ENCODE peak calls at places on chromosomes 6 and 20, in ten cellular contexts. One of them, this sample, is unnamed. For H3K36me3, the result is how much of the 10 kb centered on the place peaks cover.

GRCh38 chr6:105596284-105596755 is 193.4 kb upstream of the PREP start:
- DNase-seq in prostate gland: no peak
- DNase-seq in left lung: no peak
- DNase-seq in tibial artery: no peak
- DNase-seq in kidney epithelial cell: peak
- DNase-seq in psoas muscle: no peak
- DNase-seq in body of pancreas: no peak
- DNase-seq in testis: no peak
- DNase-seq in uterus: no peak
- DNase-seq in effector memory CD4-positive, alpha-beta T cell: no peak
- DNase-seq in this sample: no peak

GRCh38 chr6:109362102-109362884 is 20.0 kb downstream of the CD164 start:
- DNase-seq in prostate gland: no peak
- DNase-seq in left lung: no peak
- DNase-seq in tibial artery: no peak
- DNase-seq in kidney epithelial cell: no peak
- DNase-seq in psoas muscle: no peak
- DNase-seq in body of pancreas: no peak
- DNase-seq in testis: no peak
- DNase-seq in uterus: no peak
- DNase-seq in effector memory CD4-positive, alpha-beta T cell: no peak
- DNase-seq in this sample: no peak

GRCh38 chr6:90610671-90611542 is 24.0 kb upstream of the MAP3K7 start:
- DNase-seq in prostate gland: peak
- DNase-seq in left lung: peak
- DNase-seq in tibial artery: peak
- DNase-seq in kidney epithelial cell: no peak
- DNase-seq in psoas muscle: peak
- DNase-seq in body of pancreas: peak
- DNase-seq in testis: peak
- DNase-seq in uterus: peak
- DNase-seq in effector memory CD4-positive, alpha-beta T cell: no peak
- DNase-seq in this sample: peak

GRCh38 chr6:6546318-6547110 is 42.0 kb upstream of the LY86 start:
- DNase-seq in prostate gland: no peak
- DNase-seq in left lung: peak
- DNase-seq in tibial artery: peak
- DNase-seq in kidney epithelial cell: no peak
- DNase-seq in psoas muscle: peak
- DNase-seq in body of pancreas: peak
- DNase-seq in testis: peak
- DNase-seq in uterus: peak
- DNase-seq in effector memory CD4-positive, alpha-beta T cell: no peak
- DNase-seq in this sample: no peak

GRCh38 chr20:41047975-41048305 is 19.3 kb downstream of the TOP1 start:
- DNase-seq in prostate gland: no peak
- DNase-seq in left lung: no peak
- DNase-seq in tibial artery: no peak
- DNase-seq in kidney epithelial cell: no peak
- DNase-seq in psoas muscle: no peak
- DNase-seq in body of pancreas: no peak
- DNase-seq in testis: no peak
- DNase-seq in uterus: no peak
- DNase-seq in effector memory CD4-positive, alpha-beta T cell: no peak
- DNase-seq in this sample: peak

GRCh38 chr6:144845181-144845580 is 560.0 kb downstream of the UTRN start:
- DNase-seq in prostate gland: no peak
- DNase-seq in left lung: no peak
- DNase-seq in tibial artery: no peak
- DNase-seq in kidney epithelial cell: no peak
- DNase-seq in psoas muscle: no peak
- DNase-seq in body of pancreas: no peak
- DNase-seq in testis: no peak
- DNase-seq in uterus: no peak
- DNase-seq in effector memory CD4-positive, alpha-beta T cell: no peak
- DNase-seq in this sample: no peak

GRCh38 chr6:33819021-33819420 is 15.2 kb upstream of the MLN start:
- DNase-seq in prostate gland: no peak
- DNase-seq in left lung: no peak
- DNase-seq in tibial artery: no peak
- DNase-seq in kidney epithelial cell: no peak
- DNase-seq in psoas muscle: no peak
- DNase-seq in body of pancreas: no peak
- DNase-seq in testis: no peak
- DNase-seq in uterus: no peak
- DNase-seq in effector memory CD4-positive, alpha-beta T cell: no peak
- DNase-seq in this sample: no peak

GRCh38 chr6:163935158-163935762 is 520.7 kb downstream of the QKI start:
- DNase-seq in prostate gland: no peak
- DNase-seq in left lung: no peak
- DNase-seq in tibial artery: no peak
- DNase-seq in kidney epithelial cell: no peak
- DNase-seq in psoas muscle: no peak
- DNase-seq in body of pancreas: no peak
- DNase-seq in testis: no peak
- DNase-seq in uterus: no peak
- DNase-seq in effector memory CD4-positive, alpha-beta T cell: no peak
- DNase-seq in this sample: no peak

GRCh38 chr20:62884556-62884955 is 22.9 kb upstream of the TCFL5 start:
- DNase-seq in prostate gland: no peak
- DNase-seq in left lung: no peak
- DNase-seq in tibial artery: no peak
- DNase-seq in kidney epithelial cell: no peak
- DNase-seq in psoas muscle: no peak
- DNase-seq in body of pancreas: no peak
- DNase-seq in testis: no peak
- DNase-seq in uterus: no peak
- DNase-seq in effector memory CD4-positive, alpha-beta T cell: no peak
- DNase-seq in this sample: no peak
- H3K36me3 ChIP-seq in prostate gland: under half
- H3K36me3 ChIP-seq in left lung: half or more
- H3K36me3 ChIP-seq in tibial artery: half or more
- H3K36me3 ChIP-seq in kidney epithelial cell: under half
- H3K36me3 ChIP-seq in psoas muscle: under half
- H3K36me3 ChIP-seq in body of pancreas: under half
- H3K36me3 ChIP-seq in testis: under half
- H3K36me3 ChIP-seq in uterus: under half
- H3K36me3 ChIP-seq in effector memory CD4-positive, alpha-beta T cell: half or more
- H3K36me3 ChIP-seq in this sample: under half

DNA sequence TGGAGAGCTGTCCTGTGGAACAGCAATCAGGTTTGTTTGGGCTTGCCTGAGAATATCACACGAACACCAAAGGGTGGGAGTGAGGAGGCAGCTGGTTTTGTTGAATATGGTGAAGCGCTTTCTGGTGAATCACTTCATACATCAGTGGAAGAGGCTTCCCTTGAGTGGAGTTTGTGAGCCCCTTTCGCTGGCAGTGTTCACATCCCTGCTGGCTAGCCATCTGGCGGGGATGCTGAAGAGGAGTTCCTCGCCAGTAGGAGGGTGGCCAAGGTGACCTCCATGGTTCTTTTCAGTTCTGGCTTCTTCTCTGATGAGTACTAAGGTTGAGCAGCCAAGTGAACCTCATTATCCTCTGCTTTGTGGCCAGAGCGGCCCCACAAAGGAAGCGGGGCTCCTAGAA is 37.7 kb upstream of the RNF8 start:
- DNase-seq in prostate gland: no peak
- DNase-seq in left lung: no peak
- DNase-seq in tibial artery: no peak
- DNase-seq in kidney epithelial cell: no peak
- DNase-seq in psoas muscle: no peak
- DNase-seq in body of pancreas: no peak
- DNase-seq in testis: no peak
- DNase-seq in uterus: no peak
- DNase-seq in effector memory CD4-positive, alpha-beta T cell: no peak
- DNase-seq in this sample: no peak
- H3K36me3 ChIP-seq in prostate gland: under half
- H3K36me3 ChIP-seq in left lung: half or more
- H3K36me3 ChIP-seq in tibial artery: half or more
- H3K36me3 ChIP-seq in kidney epithelial cell: under half
- H3K36me3 ChIP-seq in psoas muscle: under half
- H3K36me3 ChIP-seq in body of pancreas: under half
- H3K36me3 ChIP-seq in testis: under half
- H3K36me3 ChIP-seq in uterus: under half
- H3K36me3 ChIP-seq in effector memory CD4-positive, alpha-beta T cell: under half
- H3K36me3 ChIP-seq in this sample: half or more

GRCh38 chr20:20038586-20038985 is 13.7 kb downstream of the CRNKL1 start:
- DNase-seq in prostate gland: no peak
- DNase-seq in left lung: no peak
- DNase-seq in tibial artery: no peak
- DNase-seq in kidney epithelial cell: no peak
- DNase-seq in psoas muscle: no peak
- DNase-seq in body of pancreas: no peak
- DNase-seq in testis: no peak
- DNase-seq in uterus: no peak
- DNase-seq in effector memory CD4-positive, alpha-beta T cell: no peak
- DNase-seq in this sample: no peak
- H3K36me3 ChIP-seq in prostate gland: under half
- H3K36me3 ChIP-seq in left lung: half or more
- H3K36me3 ChIP-seq in tibial artery: half or more
- H3K36me3 ChIP-seq in kidney epithelial cell: under half
- H3K36me3 ChIP-seq in psoas muscle: under half
- H3K36me3 ChIP-seq in body of pancreas: under half
- H3K36me3 ChIP-seq in testis: under half
- H3K36me3 ChIP-seq in uterus: under half
- H3K36me3 ChIP-seq in effector memory CD4-positive, alpha-beta T cell: half or more
- H3K36me3 ChIP-seq in this sample: half or more

DNA sequence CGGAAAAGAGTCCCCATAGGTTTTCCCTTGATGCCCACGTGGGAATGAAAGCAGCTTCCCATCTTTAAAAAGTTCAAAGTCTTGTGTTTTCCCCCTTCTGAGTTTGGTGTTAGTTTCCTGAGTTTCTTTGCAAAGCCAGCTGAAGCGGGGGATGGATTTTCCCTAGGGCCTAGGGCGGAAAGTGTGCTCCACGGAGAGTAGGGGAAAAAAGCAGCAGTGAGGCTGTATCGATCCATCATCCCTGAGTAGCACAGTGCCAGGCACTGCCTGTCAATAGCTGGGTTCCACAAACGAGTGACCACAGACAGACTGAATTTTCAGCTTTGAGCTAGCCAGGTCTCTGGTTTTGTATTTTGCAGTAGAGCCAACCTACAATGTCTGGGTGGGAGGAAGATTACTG is 1.4 kb downstream of the DAAM2 start:
- DNase-seq in prostate gland: no peak
- DNase-seq in left lung: no peak
- DNase-seq in tibial artery: no peak
- DNase-seq in kidney epithelial cell: no peak
- DNase-seq in psoas muscle: no peak
- DNase-seq in body of pancreas: no peak
- DNase-seq in testis: no peak
- DNase-seq in uterus: no peak
- DNase-seq in effector memory CD4-positive, alpha-beta T cell: no peak
- DNase-seq in this sample: no peak
- H3K36me3 ChIP-seq in prostate gland: under half
- H3K36me3 ChIP-seq in left lung: under half
- H3K36me3 ChIP-seq in tibial artery: under half
- H3K36me3 ChIP-seq in kidney epithelial cell: under half
- H3K36me3 ChIP-seq in psoas muscle: under half
- H3K36me3 ChIP-seq in body of pancreas: under half
- H3K36me3 ChIP-seq in testis: under half
- H3K36me3 ChIP-seq in uterus: under half
- H3K36me3 ChIP-seq in effector memory CD4-positive, alpha-beta T cell: under half
- H3K36me3 ChIP-seq in this sample: under half

DNA sequence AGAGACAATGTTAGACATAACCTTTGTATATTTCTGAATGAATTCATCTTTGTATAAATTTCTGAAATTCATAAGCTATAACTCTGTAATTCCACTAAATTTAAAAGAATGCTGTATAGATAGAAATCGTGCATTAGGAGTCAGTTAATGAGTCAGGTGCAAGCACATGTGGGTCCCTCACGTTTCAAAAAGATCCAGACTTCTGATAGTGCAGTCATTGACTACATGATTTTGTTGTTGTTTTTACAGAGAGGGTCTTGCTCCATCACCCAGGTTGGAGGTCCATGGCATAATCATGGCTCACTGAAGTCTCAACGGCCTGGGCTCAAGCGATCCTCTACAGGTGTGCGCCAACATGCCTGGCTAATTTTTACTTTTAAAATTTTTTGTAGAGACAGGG is 14.6 kb downstream of the ESF1 start:
- DNase-seq in prostate gland: no peak
- DNase-seq in left lung: no peak
- DNase-seq in tibial artery: no peak
- DNase-seq in kidney epithelial cell: no peak
- DNase-seq in psoas muscle: no peak
- DNase-seq in body of pancreas: no peak
- DNase-seq in testis: no peak
- DNase-seq in uterus: no peak
- DNase-seq in effector memory CD4-positive, alpha-beta T cell: no peak
- DNase-seq in this sample: no peak
- H3K36me3 ChIP-seq in prostate gland: under half
- H3K36me3 ChIP-seq in left lung: half or more
- H3K36me3 ChIP-seq in tibial artery: half or more
- H3K36me3 ChIP-seq in kidney epithelial cell: under half
- H3K36me3 ChIP-seq in psoas muscle: under half
- H3K36me3 ChIP-seq in body of pancreas: under half
- H3K36me3 ChIP-seq in testis: under half
- H3K36me3 ChIP-seq in uterus: under half
- H3K36me3 ChIP-seq in effector memory CD4-positive, alpha-beta T cell: half or more
- H3K36me3 ChIP-seq in this sample: under half

GRCh38 chr6:30894935-30895334 is 10.6 kb downstream of the DDR1 start:
- DNase-seq in prostate gland: no peak
- DNase-seq in left lung: no peak
- DNase-seq in tibial artery: no peak
- DNase-seq in kidney epithelial cell: no peak
- DNase-seq in psoas muscle: no peak
- DNase-seq in body of pancreas: no peak
- DNase-seq in testis: no peak
- DNase-seq in uterus: no peak
- DNase-seq in effector memory CD4-positive, alpha-beta T cell: no peak
- DNase-seq in this sample: no peak

GRCh38 chr6:30893666-30894065 is 9.3 kb downstream of the DDR1 start:
- DNase-seq in prostate gland: no peak
- DNase-seq in left lung: no peak
- DNase-seq in tibial artery: no peak
- DNase-seq in kidney epithelial cell: no peak
- DNase-seq in psoas muscle: no peak
- DNase-seq in body of pancreas: no peak
- DNase-seq in testis: no peak
- DNase-seq in uterus: no peak
- DNase-seq in effector memory CD4-positive, alpha-beta T cell: no peak
- DNase-seq in this sample: no peak

GRCh38 chr6:30896541-30896940 is 11.5 kb upstream of the GTF2H4 start:
- DNase-seq in prostate gland: no peak
- DNase-seq in left lung: no peak
- DNase-seq in tibial artery: no peak
- DNase-seq in kidney epithelial cell: no peak
- DNase-seq in psoas muscle: no peak
- DNase-seq in body of pancreas: no peak
- DNase-seq in testis: no peak
- DNase-seq in uterus: no peak
- DNase-seq in effector memory CD4-positive, alpha-beta T cell: no peak
- DNase-seq in this sample: no peak

GRCh38 chr6:30894381-30894780 is 10.1 kb downstream of the DDR1 start:
- DNase-seq in prostate gland: no peak
- DNase-seq in left lung: no peak
- DNase-seq in tibial artery: no peak
- DNase-seq in kidney epithelial cell: no peak
- DNase-seq in psoas muscle: no peak
- DNase-seq in body of pancreas: no peak
- DNase-seq in testis: no peak
- DNase-seq in uterus: no peak
- DNase-seq in effector memory CD4-positive, alpha-beta T cell: no peak
- DNase-seq in this sample: no peak

GRCh38 chr6:30895343-30895742 is 11.0 kb downstream of the DDR1 start:
- DNase-seq in prostate gland: no peak
- DNase-seq in left lung: no peak
- DNase-seq in tibial artery: no peak
- DNase-seq in kidney epithelial cell: no peak
- DNase-seq in psoas muscle: no peak
- DNase-seq in body of pancreas: no peak
- DNase-seq in testis: no peak
- DNase-seq in uterus: no peak
- DNase-seq in effector memory CD4-positive, alpha-beta T cell: no peak
- DNase-seq in this sample: no peak
- H3K36me3 ChIP-seq in prostate gland: under half
- H3K36me3 ChIP-seq in left lung: half or more
- H3K36me3 ChIP-seq in tibial artery: half or more
- H3K36me3 ChIP-seq in kidney epithelial cell: under half
- H3K36me3 ChIP-seq in psoas muscle: under half
- H3K36me3 ChIP-seq in body of pancreas: under half
- H3K36me3 ChIP-seq in testis: under half
- H3K36me3 ChIP-seq in uterus: under half
- H3K36me3 ChIP-seq in effector memory CD4-positive, alpha-beta T cell: under half
- H3K36me3 ChIP-seq in this sample: under half